ENCODE peak calls at places on chromosomes 4 and X, in eight cellular contexts. One of them, this sample, is unnamed.

GRCh38 chrX:79065696-79066095 is 78.8 kb upstream of the GPR174 start:
- DNase-seq in bronchial epithelial cell: no peak
- DNase-seq in AG09309: no peak
- DNase-seq in mesothelial cell of epicardium: no peak
- DNase-seq in kidney epithelial cell: no peak
- DNase-seq in choroid plexus epithelial cell: no peak
- DNase-seq in foreskin fibroblast: no peak
- DNase-seq in progenitor cell of endocrine pancreas: no peak
- DNase-seq in this sample: no peak

GRCh38 chrX:149521438-149521837 is 16.3 kb upstream of the IDS start:
- DNase-seq in foreskin fibroblast: no peak
- DNase-seq in progenitor cell of endocrine pancreas: no peak
- DNase-seq in AG09309: no peak
- DNase-seq in bronchial epithelial cell: no peak
- DNase-seq in kidney epithelial cell: no peak
- DNase-seq in mesothelial cell of epicardium: no peak
- DNase-seq in choroid plexus epithelial cell: no peak
- DNase-seq in this sample: no peak

GRCh38 chr4:124867551-124867950 is 155.0 kb upstream of the ANKRD50 start:
- DNase-seq in kidney epithelial cell: no peak
- DNase-seq in choroid plexus epithelial cell: peak
- DNase-seq in mesothelial cell of epicardium: no peak
- DNase-seq in AG09309: no peak
- DNase-seq in bronchial epithelial cell: peak
- DNase-seq in foreskin fibroblast: no peak
- DNase-seq in progenitor cell of endocrine pancreas: no peak
- DNase-seq in this sample: no peak

GRCh38 chr4:152217896-152218295 is 318.0 kb downstream of the FBXW7 start:
- DNase-seq in kidney epithelial cell: no peak
- DNase-seq in foreskin fibroblast: no peak
- DNase-seq in choroid plexus epithelial cell: no peak
- DNase-seq in progenitor cell of endocrine pancreas: no peak
- DNase-seq in AG09309: no peak
- DNase-seq in mesothelial cell of epicardium: no peak
- DNase-seq in bronchial epithelial cell: no peak
- DNase-seq in this sample: no peak

GRCh38 chr4:10104211-10104990 is 12.2 kb downstream of the WDR1 start:
- DNase-seq in mesothelial cell of epicardium: no peak
- DNase-seq in AG09309: no peak
- DNase-seq in bronchial epithelial cell: no peak
- DNase-seq in progenitor cell of endocrine pancreas: no peak
- DNase-seq in foreskin fibroblast: no peak
- DNase-seq in choroid plexus epithelial cell: peak
- DNase-seq in kidney epithelial cell: no peak
- DNase-seq in this sample: no peak

GRCh38 chr4:112296949-112297483 is at the start of gene ALPK1:
- DNase-seq in AG09309: peak
- DNase-seq in mesothelial cell of epicardium: no peak
- DNase-seq in foreskin fibroblast: peak
- DNase-seq in progenitor cell of endocrine pancreas: no peak
- DNase-seq in bronchial epithelial cell: peak
- DNase-seq in choroid plexus epithelial cell: peak
- DNase-seq in kidney epithelial cell: peak
- DNase-seq in this sample: no peak

GRCh38 chr4:107896651-107897050 is 34.7 kb upstream of the CYP2U1 start:
- DNase-seq in AG09309: no peak
- DNase-seq in bronchial epithelial cell: no peak
- DNase-seq in progenitor cell of endocrine pancreas: no peak
- DNase-seq in mesothelial cell of epicardium: no peak
- DNase-seq in kidney epithelial cell: no peak
- DNase-seq in foreskin fibroblast: no peak
- DNase-seq in choroid plexus epithelial cell: no peak
- DNase-seq in this sample: no peak

GRCh38 chr4:135485371-135485770 is 1283.8 kb upstream of the PABPC4L start:
- DNase-seq in AG09309: no peak
- DNase-seq in mesothelial cell of epicardium: no peak
- DNase-seq in kidney epithelial cell: no peak
- DNase-seq in choroid plexus epithelial cell: no peak
- DNase-seq in foreskin fibroblast: no peak
- DNase-seq in progenitor cell of endocrine pancreas: no peak
- DNase-seq in bronchial epithelial cell: no peak
- DNase-seq in this sample: no peak

GRCh38 chrX:103747199-103747598 is 29.4 kb upstream of the PLP1 start:
- DNase-seq in choroid plexus epithelial cell: no peak
- DNase-seq in mesothelial cell of epicardium: no peak
- DNase-seq in foreskin fibroblast: no peak
- DNase-seq in AG09309: no peak
- DNase-seq in kidney epithelial cell: no peak
- DNase-seq in bronchial epithelial cell: no peak
- DNase-seq in progenitor cell of endocrine pancreas: no peak
- DNase-seq in this sample: no peak

GRCh38 chrX:6738518-6739470 is 203.9 kb upstream of the VCX3A start:
- DNase-seq in progenitor cell of endocrine pancreas: no peak
- DNase-seq in mesothelial cell of epicardium: no peak
- DNase-seq in kidney epithelial cell: no peak
- DNase-seq in AG09309: no peak
- DNase-seq in bronchial epithelial cell: no peak
- DNase-seq in foreskin fibroblast: no peak
- DNase-seq in choroid plexus epithelial cell: no peak
- DNase-seq in this sample: no peak

GRCh38 chrX:97594825-97595224 is 711.1 kb downstream of the RPA4 start:
- DNase-seq in kidney epithelial cell: no peak
- DNase-seq in progenitor cell of endocrine pancreas: no peak
- DNase-seq in AG09309: no peak
- DNase-seq in mesothelial cell of epicardium: no peak
- DNase-seq in foreskin fibroblast: no peak
- DNase-seq in bronchial epithelial cell: no peak
- DNase-seq in choroid plexus epithelial cell: no peak
- DNase-seq in this sample: no peak

GRCh38 chr4:680565-680930 is 6.2 kb downstream of the MYL5 start:
- DNase-seq in progenitor cell of endocrine pancreas: no peak
- DNase-seq in foreskin fibroblast: no peak
- DNase-seq in kidney epithelial cell: no peak
- DNase-seq in bronchial epithelial cell: peak
- DNase-seq in AG09309: no peak
- DNase-seq in mesothelial cell of epicardium: peak
- DNase-seq in choroid plexus epithelial cell: no peak
- DNase-seq in this sample: no peak

GRCh38 chrX:144334577-144334976 is 450.7 kb downstream of the UBE2NL start:
- DNase-seq in AG09309: no peak
- DNase-seq in bronchial epithelial cell: no peak
- DNase-seq in foreskin fibroblast: no peak
- DNase-seq in mesothelial cell of epicardium: no peak
- DNase-seq in progenitor cell of endocrine pancreas: no peak
- DNase-seq in choroid plexus epithelial cell: no peak
- DNase-seq in kidney epithelial cell: no peak
- DNase-seq in this sample: no peak

GRCh38 chrX:118181030-118181429 is 64.4 kb upstream of the KLHL13 start:
- DNase-seq in AG09309: no peak
- DNase-seq in foreskin fibroblast: peak
- DNase-seq in choroid plexus epithelial cell: no peak
- DNase-seq in progenitor cell of endocrine pancreas: no peak
- DNase-seq in kidney epithelial cell: peak
- DNase-seq in mesothelial cell of epicardium: no peak
- DNase-seq in bronchial epithelial cell: peak
- DNase-seq in this sample: no peak

GRCh38 chr4:3630136-3630933 is 98.1 kb upstream of the LRPAP1 start:
- DNase-seq in kidney epithelial cell: no peak
- DNase-seq in progenitor cell of endocrine pancreas: no peak
- DNase-seq in mesothelial cell of epicardium: no peak
- DNase-seq in choroid plexus epithelial cell: no peak
- DNase-seq in AG09309: no peak
- DNase-seq in bronchial epithelial cell: no peak
- DNase-seq in foreskin fibroblast: no peak
- DNase-seq in this sample: no peak

GRCh38 chrX:39877919-39878318 is 219.8 kb downstream of the BCOR start:
- DNase-seq in foreskin fibroblast: no peak
- DNase-seq in choroid plexus epithelial cell: no peak
- DNase-seq in mesothelial cell of epicardium: no peak
- DNase-seq in progenitor cell of endocrine pancreas: no peak
- DNase-seq in bronchial epithelial cell: no peak
- DNase-seq in AG09309: no peak
- DNase-seq in kidney epithelial cell: no peak
- DNase-seq in this sample: no peak

GRCh38 chr4:25477251-25477650 is 100.2 kb downstream of the ANAPC4 start:
- DNase-seq in bronchial epithelial cell: peak
- DNase-seq in AG09309: no peak
- DNase-seq in foreskin fibroblast: no peak
- DNase-seq in mesothelial cell of epicardium: no peak
- DNase-seq in progenitor cell of endocrine pancreas: no peak
- DNase-seq in kidney epithelial cell: no peak
- DNase-seq in choroid plexus epithelial cell: peak
- DNase-seq in this sample: no peak

GRCh38 chr4:4259484-4260100 is 11.6 kb upstream of the TMEM128 start:
- DNase-seq in kidney epithelial cell: no peak
- DNase-seq in choroid plexus epithelial cell: no peak
- DNase-seq in foreskin fibroblast: no peak
- DNase-seq in AG09309: no peak
- DNase-seq in mesothelial cell of epicardium: no peak
- DNase-seq in bronchial epithelial cell: no peak
- DNase-seq in progenitor cell of endocrine pancreas: peak
- DNase-seq in this sample: no peak

GRCh38 chrX:23907106-23907495 is 637 bp downstream of the APOO start:
- DNase-seq in kidney epithelial cell: no peak
- DNase-seq in progenitor cell of endocrine pancreas: no peak
- DNase-seq in mesothelial cell of epicardium: no peak
- DNase-seq in foreskin fibroblast: no peak
- DNase-seq in bronchial epithelial cell: no peak
- DNase-seq in AG09309: no peak
- DNase-seq in choroid plexus epithelial cell: no peak
- DNase-seq in this sample: no peak

GRCh38 chrX:10749113-10749512 is 128.7 kb upstream of the MID1 start:
- DNase-seq in AG09309: no peak
- DNase-seq in choroid plexus epithelial cell: no peak
- DNase-seq in kidney epithelial cell: no peak
- DNase-seq in foreskin fibroblast: no peak
- DNase-seq in mesothelial cell of epicardium: no peak
- DNase-seq in bronchial epithelial cell: no peak
- DNase-seq in progenitor cell of endocrine pancreas: no peak
- DNase-seq in this sample: no peak

GRCh38 chr4:175971393-175972179 is 94.1 kb upstream of the WDR17 start:
- DNase-seq in kidney epithelial cell: no peak
- DNase-seq in progenitor cell of endocrine pancreas: no peak
- DNase-seq in mesothelial cell of epicardium: no peak
- DNase-seq in AG09309: no peak
- DNase-seq in bronchial epithelial cell: no peak
- DNase-seq in choroid plexus epithelial cell: peak
- DNase-seq in foreskin fibroblast: no peak
- DNase-seq in this sample: no peak

GRCh38 chr4:179097741-179098140 is 1655.5 kb upstream of the AGA start:
- DNase-seq in mesothelial cell of epicardium: peak
- DNase-seq in AG09309: no peak
- DNase-seq in kidney epithelial cell: no peak
- DNase-seq in choroid plexus epithelial cell: no peak
- DNase-seq in bronchial epithelial cell: no peak
- DNase-seq in foreskin fibroblast: no peak
- DNase-seq in progenitor cell of endocrine pancreas: peak
- DNase-seq in this sample: no peak

GRCh38 chrX:47483310-47484268 is 567 bp upstream of the ZNF41 start:
- DNase-seq in bronchial epithelial cell: no peak
- DNase-seq in progenitor cell of endocrine pancreas: peak
- DNase-seq in choroid plexus epithelial cell: peak
- DNase-seq in kidney epithelial cell: no peak
- DNase-seq in foreskin fibroblast: no peak
- DNase-seq in AG09309: no peak
- DNase-seq in mesothelial cell of epicardium: no peak
- DNase-seq in this sample: peak

GRCh38 chr4:18314731-18315130 is 293.2 kb upstream of the LCORL start:
- DNase-seq in foreskin fibroblast: no peak
- DNase-seq in progenitor cell of endocrine pancreas: no peak
- DNase-seq in choroid plexus epithelial cell: no peak
- DNase-seq in AG09309: no peak
- DNase-seq in bronchial epithelial cell: no peak
- DNase-seq in mesothelial cell of epicardium: no peak
- DNase-seq in kidney epithelial cell: no peak
- DNase-seq in this sample: no peak

GRCh38 chr4:19888587-19888986 is 363.1 kb upstream of the SLIT2 start:
- DNase-seq in choroid plexus epithelial cell: no peak
- DNase-seq in bronchial epithelial cell: no peak
- DNase-seq in progenitor cell of endocrine pancreas: no peak
- DNase-seq in kidney epithelial cell: no peak
- DNase-seq in foreskin fibroblast: no peak
- DNase-seq in AG09309: no peak
- DNase-seq in mesothelial cell of epicardium: no peak
- DNase-seq in this sample: no peak
- TF ChIP-seq CTCF in choroid plexus epithelial cell: no peak
- TF ChIP-seq CTCF in bronchial epithelial cell: no peak
- TF ChIP-seq CTCF in progenitor cell of endocrine pancreas: no peak
- TF ChIP-seq CTCF in kidney epithelial cell: no peak
- TF ChIP-seq CTCF in foreskin fibroblast: no peak
- TF ChIP-seq CTCF in AG09309: no peak
- TF ChIP-seq CTCF in mesothelial cell of epicardium: no peak
- TF ChIP-seq CTCF in this sample: no peak

GRCh38 chrX:153924149-153924861 is 1.8 kb downstream of the ARHGAP4 start:
- DNase-seq in choroid plexus epithelial cell: peak
- DNase-seq in bronchial epithelial cell: no peak
- DNase-seq in foreskin fibroblast: peak
- DNase-seq in mesothelial cell of epicardium: no peak
- DNase-seq in AG09309: no peak
- DNase-seq in kidney epithelial cell: no peak
- DNase-seq in progenitor cell of endocrine pancreas: no peak
- DNase-seq in this sample: no peak
- TF ChIP-seq CTCF in choroid plexus epithelial cell: peak
- TF ChIP-seq CTCF in bronchial epithelial cell: peak
- TF ChIP-seq CTCF in foreskin fibroblast: no peak
- TF ChIP-seq CTCF in mesothelial cell of epicardium: no peak
- TF ChIP-seq CTCF in AG09309: peak
- TF ChIP-seq CTCF in kidney epithelial cell: no peak
- TF ChIP-seq CTCF in progenitor cell of endocrine pancreas: peak
- TF ChIP-seq CTCF in this sample: no peak

DNA sequence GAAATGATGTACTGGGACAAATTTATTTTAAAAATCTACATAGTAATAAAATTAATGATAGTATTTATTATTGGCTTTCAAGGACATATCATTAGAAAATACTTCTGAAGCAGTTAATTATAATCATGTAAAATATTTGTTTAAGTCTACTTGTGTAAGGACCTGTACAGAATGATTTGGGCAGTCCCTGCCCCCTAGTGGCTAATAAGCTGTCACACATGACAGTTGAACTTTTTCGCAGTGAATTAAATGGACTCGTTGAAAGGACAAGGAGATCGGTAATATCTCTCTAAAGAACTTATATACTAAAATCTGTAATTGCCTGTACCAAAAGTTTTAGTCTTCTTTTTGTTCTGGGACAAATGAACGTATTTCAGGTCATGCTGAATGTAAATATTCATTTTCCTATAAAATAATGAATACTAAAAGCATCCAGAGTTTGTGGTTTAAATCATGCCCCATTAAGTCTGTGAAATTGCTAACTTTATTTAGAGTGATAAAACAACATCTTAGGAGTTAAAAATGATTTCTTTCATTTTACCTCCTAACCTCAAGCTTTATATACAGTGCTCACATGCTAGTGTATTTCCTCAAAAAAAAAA is 13.6 kb downstream of the EXOC1 start:
- DNase-seq in kidney epithelial cell: peak
- DNase-seq in AG09309: peak
- DNase-seq in foreskin fibroblast: peak
- DNase-seq in progenitor cell of endocrine pancreas: no peak
- DNase-seq in mesothelial cell of epicardium: no peak
- DNase-seq in choroid plexus epithelial cell: peak
- DNase-seq in bronchial epithelial cell: peak
- DNase-seq in this sample: no peak
- TF ChIP-seq CTCF in kidney epithelial cell: peak
- TF ChIP-seq CTCF in AG09309: peak
- TF ChIP-seq CTCF in foreskin fibroblast: peak
- TF ChIP-seq CTCF in progenitor cell of endocrine pancreas: peak
- TF ChIP-seq CTCF in mesothelial cell of epicardium: peak
- TF ChIP-seq CTCF in choroid plexus epithelial cell: peak
- TF ChIP-seq CTCF in bronchial epithelial cell: peak
- TF ChIP-seq CTCF in this sample: peak

GRCh38 chr4:85708468-85708867 is 233.5 kb downstream of the ARHGAP24 start:
- DNase-seq in AG09309: no peak
- DNase-seq in mesothelial cell of epicardium: no peak
- DNase-seq in foreskin fibroblast: no peak
- DNase-seq in progenitor cell of endocrine pancreas: no peak
- DNase-seq in bronchial epithelial cell: no peak
- DNase-seq in kidney epithelial cell: no peak
- DNase-seq in choroid plexus epithelial cell: no peak
- DNase-seq in this sample: no peak
- TF ChIP-seq CTCF in AG09309: no peak
- TF ChIP-seq CTCF in mesothelial cell of epicardium: no peak
- TF ChIP-seq CTCF in foreskin fibroblast: no peak
- TF ChIP-seq CTCF in progenitor cell of endocrine pancreas: no peak
- TF ChIP-seq CTCF in bronchial epithelial cell: no peak
- TF ChIP-seq CTCF in kidney epithelial cell: no peak
- TF ChIP-seq CTCF in choroid plexus epithelial cell: no peak
- TF ChIP-seq CTCF in this sample: no peak